ENCODE peak calls at places on chromosomes 13 and 19, in seven cellular contexts. Q is brain microvascular endothelial cell, B is H9, P is heart right ventricle, E is progenitor cell of endocrine pancreas, K is retina, Z is MCF 10A. R is an unnamed sample.

GRCh38 chr19:4816388-4817165 is 14.9 kb downstream of the TICAM1 start:
- DNase-seq in P (no peak), Q (no peak), K (no peak), E (no peak), B (no peak), Z (no peak), R (no peak)

GRCh38 chr13:108283110-108283509 is 13.6 kb downstream of the TNFSF13B start:
- DNase-seq in K (no peak), Z (peak), Q (no peak), E (no peak), P (no peak), B (no peak), R (no peak)

GRCh38 chr13:66405908-66406802 is 824.0 kb downstream of the PCDH9 start:
- DNase-seq in Q (peak), P (no peak), B (no peak), E (no peak), K (peak), Z (peak), R (no peak)

GRCh38 chr13:110126391-110126961 is 180.5 kb downstream of the COL4A1 start:
- DNase-seq in B (peak), K (peak), Z (peak), E (no peak), P (peak), Q (peak), R (peak)

GRCh38 chr13:27012482-27013197 is 159.0 kb downstream of the USP12 start:
- DNase-seq in Z (peak), E (no peak), P (no peak), B (peak), K (no peak), Q (no peak), R (no peak)

GRCh38 chr19:50947123-50947522 is 5.7 kb downstream of the KLK5 start:
- DNase-seq in P (no peak), Q (no peak), K (no peak), E (no peak), B (no peak), Z (no peak), R (no peak)

GRCh38 chr13:92512852-92513251 is 713.8 kb upstream of the GPC6 start:
- DNase-seq in P (no peak), K (no peak), Z (no peak), B (no peak), E (no peak), Q (no peak), R (no peak)

GRCh38 chr13:106340249-106340648 is 195.2 kb downstream of the EFNB2 start:
- DNase-seq in P (no peak), Q (no peak), B (no peak), E (no peak), K (no peak), Z (no peak), R (no peak)

GRCh38 chr19:29860492-29860891 is 48.7 kb downstream of the CCNE1 start:
- DNase-seq in P (no peak), B (peak), K (no peak), E (no peak), Z (peak), Q (no peak), R (no peak)

GRCh38 chr19:32945260-32945659 is 26.5 kb downstream of the CEP89 start:
- DNase-seq in K (no peak), B (no peak), P (no peak), E (no peak), Q (no peak), Z (no peak), R (no peak)

GRCh38 chr13:30892966-30893365 is 13.1 kb upstream of the MEDAG start:
- DNase-seq in Q (peak), K (peak), Z (peak), B (peak), E (peak), P (peak), R (peak)

GRCh38 chr19:5850743-5851293 is 431 bp downstream of the FUT3 start:
- DNase-seq in B (no peak), Z (peak), Q (peak), E (no peak), P (no peak), K (no peak), R (peak)

GRCh38 chr13:110282316-110282841 is 24.6 kb downstream of the COL4A1 start:
- DNase-seq in E (no peak), P (no peak), B (no peak), Z (no peak), K (no peak), Q (no peak), R (no peak)

GRCh38 chr13:101292711-101293110 is 123.6 kb downstream of the NALCN start:
- DNase-seq in B (no peak), E (no peak), P (no peak), Z (no peak), K (no peak), Q (no peak), R (no peak)

R was measured in ovary.